ENCODE peak calls at places on chromosome 4, in nine cellular contexts. P, Q, D, C, E, M, X, A and Z are unnamed samples.

GRCh38 chr4:66123195-66123594 is 452.9 kb upstream of the EPHA5 start:
- DNase-seq in X (no peak), A (no peak), D (no peak), C (no peak), E (no peak), Q (no peak), P (no peak), M (no peak), Z (no peak)

GRCh38 chr4:40621592-40622512 is 7.8 kb downstream of the RBM47 start:
- DNase-seq in Q (peak; percentile 28), D (no peak), M (peak; percentile 45), A (peak; percentile 4), E (peak; percentile 97), X (peak; percentile 64), C (peak; percentile 99), P (peak; percentile 96), Z (peak; percentile 59)

GRCh38 chr4:109334129-109334528 is 31.7 kb upstream of the COL25A1 start:
- DNase-seq in C (no peak), E (peak; percentile 40), P (no peak), M (no peak), Q (no peak), D (no peak), A (no peak), X (no peak), Z (no peak)

GRCh38 chr4:165464338-165464737 is 85.5 kb downstream of the CPE start:
- DNase-seq in Q (no peak), X (no peak), P (no peak), C (no peak), M (no peak), A (no peak), D (no peak), E (no peak), Z (no peak)

GRCh38 chr4:110107868-110108267 is 90.5 kb downstream of the ELOVL6 start:
- DNase-seq in C (no peak), P (peak; percentile 64), X (no peak), D (no peak), E (no peak), M (no peak), A (no peak), Q (no peak), Z (no peak)

GRCh38 chr4:118918388-118918787 is 29.7 kb downstream of the SYNPO2 start:
- DNase-seq in M (no peak), X (no peak), D (no peak), E (peak; percentile 73), C (no peak), P (no peak), A (no peak), Q (no peak), Z (peak; percentile 34)

GRCh38 chr4:183249854-183250253 is 70.2 kb downstream of the CLDN22 start:
- DNase-seq in Q (no peak), D (no peak), E (no peak), X (no peak), A (no peak), P (peak; percentile 76), M (peak; percentile 22), C (peak; percentile 67), Z (peak; percentile 34)

GRCh38 chr4:39614487-39615162 is 24.0 kb downstream of the SMIM14 start:
- DNase-seq in P (no peak), Q (no peak), X (no peak), A (no peak), E (peak; percentile 77), C (no peak), D (no peak), M (no peak), Z (no peak)

GRCh38 chr4:3878678-3879077 is 112.5 kb downstream of the ADRA2C start:
- DNase-seq in P (no peak), D (no peak), A (no peak), E (no peak), C (no peak), M (no peak), Q (no peak), X (no peak), Z (no peak)

GRCh38 chr4:20020049-20020448 is 231.7 kb upstream of the SLIT2 start:
- DNase-seq in M (no peak), E (no peak), X (no peak), D (no peak), P (no peak), Q (no peak), A (no peak), C (no peak), Z (no peak)

GRCh38 chr4:139278450-139278849 is 1.6 kb downstream of the MGARP start:
- DNase-seq in C (no peak), A (no peak), P (no peak), E (no peak), X (no peak), Q (no peak), M (no peak), D (no peak), Z (no peak)